ENCODE peak calls at places on chromosome 19, in five cellular contexts. C, T, E, M and P are unnamed samples.

GRCh38 chr19:10780368-10780767 is 55.6 kb downstream of the TMED1 start:
- DNase-seq in T (no peak), M (peak; percentile 90), E (peak; percentile 54), C (no peak), P (no peak)

GRCh38 chr19:7705387-7706187 is 3.7 kb upstream of the FCER2 start:
- DNase-seq in C (peak; percentile 63), T (no peak), M (no peak), E (no peak), P (no peak)

GRCh38 chr19:10295305-10295846 is 5.6 kb downstream of the ICAM5 start:
- DNase-seq in E (no peak), T (peak; percentile 74), C (no peak), M (peak; percentile 48), P (no peak)

GRCh38 chr19:1613808-1614570 is 8.7 kb upstream of the UQCR11 start:
- DNase-seq in M (no peak), C (no peak), T (no peak), E (no peak), P (no peak)

GRCh38 chr19:41691268-41691970 is 3.3 kb upstream of the CEACAM7 start:
- DNase-seq in E (no peak), C (no peak), T (peak; percentile 58), M (peak; percentile 15), P (no peak)

GRCh38 chr19:49152218-49152550 is 3.0 kb downstream of the HRC start:
- DNase-seq in M (no peak), C (no peak), E (no peak), T (no peak), P (no peak)

GRCh38 chr19:5364674-5365073 is 24.1 kb upstream of the PTPRS start:
- DNase-seq in E (no peak), M (no peak), T (peak; percentile 72), C (no peak), P (no peak)

GRCh38 chr19:39032164-39032918 is at the start of gene FBXO27:
- DNase-seq in M (peak; percentile 14), C (no peak), T (peak; percentile 86), E (no peak), P (no peak)

GRCh38 chr19:1173845-1174809 is at the start of gene SBNO2:
- DNase-seq in T (peak; percentile 100), E (peak; percentile 80), C (peak; percentile 95), M (peak; percentile 88), P (no peak)

GRCh38 chr19:6694147-6694815 is 24.3 kb upstream of the TNFSF14 start:
- DNase-seq in M (no peak), T (no peak), C (peak; percentile 46), E (no peak), P (no peak)

GRCh38 chr19:51259348-51260245 is 8.7 kb downstream of the SIGLECL1 start:
- DNase-seq in C (no peak), E (peak; percentile 22), T (peak; percentile 69), M (peak; percentile 67), P (no peak)

GRCh38 chr19:10639836-10640235 is 14.3 kb upstream of the ILF3 start:
- DNase-seq in T (no peak), M (no peak), E (no peak), C (no peak), P (no peak)

GRCh38 chr19:11296264-11296663 is 304 bp downstream of the TSPAN16 start:
- DNase-seq in M (no peak), C (peak; percentile 62), T (no peak), E (no peak), P (no peak)

GRCh38 chr19:50214699-50215543 is 11.5 kb downstream of the MYH14 start:
- DNase-seq in C (no peak), T (peak; percentile 53), E (no peak), M (no peak), P (no peak)

GRCh38 chr19:10013316-10013715 is at the start of gene RDH8:
- DNase-seq in M (no peak), T (no peak), C (no peak), E (no peak), P (no peak)

GRCh38 chr19:50717891-50718254 is 1.7 kb downstream of the SHANK1 start:
- DNase-seq in C (no peak), T (peak; percentile 69), M (no peak), E (no peak), P (no peak)

GRCh38 chr19:37987356-37988332 is 80.6 kb downstream of the SIPA1L3 start:
- DNase-seq in C (no peak), T (peak; percentile 86), E (no peak), M (no peak), P (no peak)

GRCh38 chr19:15449620-15450527 is at the start of gene WIZ:
- DNase-seq in C (peak; percentile 94), M (peak; percentile 70), E (peak; percentile 55), T (peak; percentile 85), P (no peak)

GRCh38 chr19:15303105-15303780 is 29.1 kb downstream of the BRD4 start:
- DNase-seq in C (no peak), M (peak; percentile 54), E (peak; percentile 61), T (no peak), P (no peak)

GRCh38 chr19:48480476-48481190 is 11.5 kb downstream of the CYTH2 start:
- DNase-seq in E (no peak), T (no peak), C (peak; percentile 71), M (peak; percentile 74), P (no peak)

GRCh38 chr19:11252665-11253355 is 9.5 kb downstream of the DOCK6 start:
- DNase-seq in M (no peak), C (no peak), E (no peak), T (no peak), P (no peak)

GRCh38 chr19:3801412-3802096 is 15.4 kb upstream of the MATK start:
- DNase-seq in M (no peak), C (no peak), T (peak; percentile 81), E (no peak), P (no peak)
- TF ChIP-seq CTCF in M (peak; percentile 34), C (no peak), T (peak; percentile 42), E (peak; percentile 25), P (peak; percentile 32)

GRCh38 chr19:4053423-4054324 is 13.0 kb downstream of the ZBTB7A start:
- DNase-seq in C (no peak), T (no peak), M (no peak), E (no peak), P (no peak)
- H3K4me3 ChIP-seq in C (no peak overlapping the region), T (no peak overlapping the region), M (no peak overlapping the region), E (no peak overlapping the region), P (no peak overlapping the region)

GRCh38 chr19:33039108-33039599 is 25.5 kb downstream of the RHPN2 start:
- DNase-seq in C (no peak), M (no peak), E (no peak), T (no peak), P (no peak)
- TF ChIP-seq CTCF in C (no peak), M (no peak), E (no peak), T (no peak), P (no peak)

GRCh38 chr19:46648070-46648960 is 12.3 kb upstream of the GNG8 start:
- DNase-seq in C (peak; percentile 23), E (no peak), T (no peak), M (no peak), P (no peak)

GRCh38 chr19:46644720-46645119 is 8.7 kb upstream of the GNG8 start:
- DNase-seq in E (no peak), C (peak; percentile 8), T (no peak), M (no peak), P (no peak)

GRCh38 chr19:46650445-46650844 is 10.5 kb downstream of the DACT3 start:
- DNase-seq in C (peak; percentile 15), T (no peak), E (no peak), M (no peak), P (no peak)

GRCh38 chr19:46646402-46646801 is 10.4 kb upstream of the GNG8 start:
- DNase-seq in E (no peak), M (no peak), T (no peak), C (peak; percentile 8), P (no peak)

DNA sequence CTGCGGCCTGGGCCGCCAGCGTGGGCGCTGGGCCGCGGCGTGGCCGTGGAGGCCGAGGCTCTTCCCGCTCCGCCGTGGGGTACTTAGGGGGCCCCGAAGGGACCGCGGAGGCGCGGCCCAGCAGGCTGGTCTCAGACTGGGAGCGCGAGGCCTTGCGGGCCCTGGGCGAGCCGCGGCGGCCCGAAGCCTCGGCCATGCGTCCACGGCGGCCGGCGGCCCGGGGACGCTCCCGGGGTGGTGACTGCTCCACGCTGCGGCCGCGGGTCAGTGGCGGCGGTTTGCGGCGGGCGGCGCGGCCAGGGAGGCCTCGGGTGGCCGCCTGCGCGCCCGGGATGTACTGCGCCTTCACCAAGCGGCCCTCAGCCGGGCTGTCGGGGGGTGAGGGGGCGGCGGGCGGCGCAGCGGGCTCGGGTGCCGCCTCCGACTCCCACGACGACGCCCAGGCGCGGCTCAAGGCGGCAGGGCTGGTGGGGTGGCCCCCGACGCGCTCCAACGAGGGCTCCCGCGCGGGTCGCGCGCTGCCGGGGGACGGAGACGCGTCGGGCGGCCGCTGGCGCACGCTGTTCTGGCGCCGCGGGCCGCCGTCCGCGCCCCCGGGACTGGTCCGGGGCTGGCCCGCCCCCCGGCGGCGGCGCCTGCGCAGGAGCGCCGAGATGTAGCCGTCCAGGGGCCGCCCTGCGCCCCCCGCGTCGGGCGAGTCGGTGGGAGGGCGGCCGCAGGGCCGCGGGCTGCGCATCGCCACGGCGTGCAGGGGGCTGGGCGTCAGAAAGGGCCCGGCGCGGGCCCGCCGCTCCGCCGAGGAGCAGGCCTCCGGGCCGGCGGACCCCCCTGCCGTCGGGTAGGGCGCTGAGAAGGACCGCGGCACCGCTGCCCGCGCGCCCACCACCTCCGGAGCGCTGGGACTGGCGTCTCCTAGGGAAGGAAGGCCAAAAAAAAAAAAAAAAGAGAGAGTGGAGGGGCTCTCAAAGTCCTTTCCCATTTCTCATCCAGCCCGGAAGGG is 11.7 kb downstream of the DACT3 start:
- DNase-seq in T (peak; percentile 55), C (peak; percentile 19), M (no peak), E (no peak), P (no peak)
- H3K4me3 ChIP-seq in T (peak overlapping the region; percentile 52), C (no peak overlapping the region), M (no peak overlapping the region), E (no peak overlapping the region), P (no peak overlapping the region)

DNA sequence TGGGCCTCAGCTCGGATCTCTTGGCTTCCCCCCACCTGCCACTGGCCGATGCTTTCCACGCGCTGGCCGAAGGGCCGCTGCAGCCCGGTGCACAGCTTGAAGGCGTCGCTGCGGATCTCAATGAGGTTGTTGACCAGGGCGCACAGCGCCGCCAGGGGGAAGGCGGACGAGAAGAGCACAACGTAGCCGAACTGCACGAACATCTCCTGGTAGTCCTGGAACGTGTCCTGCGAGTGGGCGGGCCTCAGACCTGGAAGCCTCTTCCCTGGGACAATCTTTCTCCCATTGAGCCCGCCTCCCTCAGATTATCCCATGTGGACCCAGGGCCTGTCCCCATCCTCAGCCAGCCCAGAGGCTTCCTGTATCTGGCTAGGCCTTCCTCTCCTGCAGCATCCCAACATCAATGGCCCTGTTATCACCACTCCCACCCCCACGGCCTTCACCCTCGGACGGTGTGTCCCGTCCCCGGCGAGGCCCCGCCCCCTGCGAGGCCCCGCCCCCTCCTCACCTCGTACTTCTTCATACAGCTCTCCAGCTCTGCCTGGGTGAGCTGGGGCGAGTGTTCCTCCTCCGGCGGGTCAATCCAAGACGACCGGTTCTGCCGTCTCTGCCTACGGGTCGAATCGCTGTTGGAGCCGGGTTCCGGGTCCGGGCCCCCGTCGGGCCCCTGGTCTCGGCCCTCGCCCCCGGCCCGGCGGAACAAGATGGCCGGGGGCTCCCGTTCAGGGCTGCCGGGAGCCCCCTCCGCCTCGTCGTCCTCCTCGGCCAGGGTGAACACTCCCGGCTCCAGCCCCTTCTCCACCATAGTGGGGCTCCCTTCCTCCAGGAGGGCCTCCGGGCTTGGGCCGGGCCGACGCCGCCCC is 6.8 kb downstream of the ANO8 start:
- DNase-seq in T (peak; percentile 89), M (peak; percentile 89), E (no peak), C (no peak), P (no peak)
- TF ChIP-seq CTCF in T (peak; percentile 85), M (peak; percentile 79), E (no peak), C (no peak), P (no peak)

DNA sequence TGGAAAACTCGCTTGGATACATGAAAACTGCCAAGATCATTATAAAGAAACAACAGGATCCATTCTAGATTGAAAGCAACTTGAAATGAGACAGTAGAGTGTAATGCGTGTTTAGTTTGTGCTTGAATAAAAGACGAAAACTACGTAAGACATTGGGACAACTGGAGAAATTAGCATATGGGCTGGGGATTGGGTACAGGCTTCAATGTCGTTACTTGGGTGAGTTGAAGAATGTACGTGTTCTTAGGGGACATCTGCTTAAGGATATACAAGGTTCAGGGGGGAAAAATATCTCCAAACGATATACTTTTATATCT is 471 bp upstream of the ERVK3-1 start:
- DNase-seq in T (no peak), M (no peak), E (no peak), C (no peak), P (peak; percentile 22)
- H3K4me3 ChIP-seq in T (peak overlapping the region; percentile 87), M (peak overlapping the region; percentile 96), E (peak overlapping the region; percentile 33), C (peak overlapping the region; percentile 89), P (peak overlapping the region; percentile 64)